ENCODE peak calls at places on chromosome 3, in nine cellular contexts. One of them, this sample, is unnamed.
A peak's percentile ranks its signal among the peaks of the same experiment; 100 is the strongest.

GRCh38 chr3:39531066-39531465 is 63.6 kb downstream of the MOBP start:
- DNase-seq in esophagus muscularis mucosa: no peak
- DNase-seq in K562: no peak
- DNase-seq in stomach: no peak
- DNase-seq in GM23338: no peak
- DNase-seq in transverse colon: no peak
- DNase-seq in spleen: no peak
- DNase-seq in GM12878: no peak
- DNase-seq in GM12891: no peak
- DNase-seq in this sample: no peak

GRCh38 chr3:194224536-194224935 is 88.6 kb downstream of the HES1 start:
- DNase-seq in spleen: no peak
- DNase-seq in GM12891: no peak
- DNase-seq in GM23338: no peak
- DNase-seq in stomach: no peak
- DNase-seq in transverse colon: no peak
- DNase-seq in K562: no peak
- DNase-seq in esophagus muscularis mucosa: no peak
- DNase-seq in GM12878: no peak
- DNase-seq in this sample: no peak

GRCh38 chr3:73461582-73461981 is 163.2 kb downstream of the PDZRN3 start:
- DNase-seq in stomach: no peak
- DNase-seq in esophagus muscularis mucosa: no peak
- DNase-seq in GM12878: no peak
- DNase-seq in GM12891: no peak
- DNase-seq in spleen: no peak
- DNase-seq in transverse colon: no peak
- DNase-seq in K562: no peak
- DNase-seq in GM23338: no peak
- DNase-seq in this sample: no peak

GRCh38 chr3:187737401-187738088 is 7.7 kb downstream of the BCL6 start:
- DNase-seq in GM12878: no peak
- DNase-seq in transverse colon: peak; percentile 77
- DNase-seq in esophagus muscularis mucosa: peak; percentile 94
- DNase-seq in spleen: peak; percentile 91
- DNase-seq in K562: peak; percentile 42
- DNase-seq in GM12891: no peak
- DNase-seq in stomach: peak; percentile 80
- DNase-seq in GM23338: peak; percentile 65
- DNase-seq in this sample: peak; percentile 89

GRCh38 chr3:124972457-124972856 is 37.9 kb upstream of the MUC13 start:
- DNase-seq in K562: no peak
- DNase-seq in spleen: no peak
- DNase-seq in GM23338: no peak
- DNase-seq in esophagus muscularis mucosa: no peak
- DNase-seq in transverse colon: peak; percentile 72
- DNase-seq in stomach: no peak
- DNase-seq in GM12891: no peak
- DNase-seq in GM12878: no peak
- DNase-seq in this sample: no peak

GRCh38 chr3:186998937-186999368 is 68.6 kb downstream of the ST6GAL1 start:
- DNase-seq in GM23338: peak; percentile 96
- DNase-seq in GM12891: no peak
- DNase-seq in spleen: no peak
- DNase-seq in K562: no peak
- DNase-seq in GM12878: no peak
- DNase-seq in esophagus muscularis mucosa: no peak
- DNase-seq in transverse colon: no peak
- DNase-seq in stomach: no peak
- DNase-seq in this sample: no peak

GRCh38 chr3:187781001-187781400 is 35.7 kb upstream of the BCL6 start:
- DNase-seq in GM12878: no peak
- DNase-seq in K562: no peak
- DNase-seq in spleen: no peak
- DNase-seq in transverse colon: no peak
- DNase-seq in GM12891: no peak
- DNase-seq in GM23338: no peak
- DNase-seq in stomach: no peak
- DNase-seq in esophagus muscularis mucosa: no peak
- DNase-seq in this sample: no peak

GRCh38 chr3:194874783-194875182 is 189.1 kb downstream of the FAM43A start:
- DNase-seq in transverse colon: no peak
- DNase-seq in esophagus muscularis mucosa: peak; percentile 10
- DNase-seq in GM12891: no peak
- DNase-seq in spleen: no peak
- DNase-seq in GM23338: no peak
- DNase-seq in stomach: no peak
- DNase-seq in GM12878: no peak
- DNase-seq in K562: no peak
- DNase-seq in this sample: no peak

GRCh38 chr3:126133606-126134005 is 46.8 kb downstream of the ALDH1L1 start:
- DNase-seq in K562: no peak
- DNase-seq in spleen: peak; percentile 61
- DNase-seq in GM12891: no peak
- DNase-seq in transverse colon: peak; percentile 3
- DNase-seq in esophagus muscularis mucosa: peak; percentile 60
- DNase-seq in GM12878: no peak
- DNase-seq in stomach: no peak
- DNase-seq in GM23338: no peak
- DNase-seq in this sample: peak; percentile 44

GRCh38 chr3:47455806-47456452 is 19.8 kb downstream of the SCAP start:
- DNase-seq in spleen: no peak
- DNase-seq in stomach: no peak
- DNase-seq in transverse colon: no peak
- DNase-seq in GM12891: no peak
- DNase-seq in esophagus muscularis mucosa: no peak
- DNase-seq in GM12878: no peak
- DNase-seq in GM23338: no peak
- DNase-seq in K562: no peak
- DNase-seq in this sample: no peak

GRCh38 chr3:101038393-101038792 is 45.2 kb upstream of the ABI3BP start:
- DNase-seq in GM23338: no peak
- DNase-seq in GM12878: no peak
- DNase-seq in stomach: no peak
- DNase-seq in spleen: no peak
- DNase-seq in esophagus muscularis mucosa: no peak
- DNase-seq in K562: no peak
- DNase-seq in transverse colon: no peak
- DNase-seq in GM12891: no peak
- DNase-seq in this sample: no peak

GRCh38 chr3:58164199-58164879 is 46.4 kb downstream of the DNASE1L3 start:
- DNase-seq in GM23338: no peak
- DNase-seq in spleen: no peak
- DNase-seq in GM12878: no peak
- DNase-seq in GM12891: no peak
- DNase-seq in transverse colon: no peak
- DNase-seq in esophagus muscularis mucosa: no peak
- DNase-seq in K562: no peak
- DNase-seq in stomach: peak; percentile 92
- DNase-seq in this sample: no peak

GRCh38 chr3:132606085-132606484 is 9.0 kb downstream of the ACKR4 start:
- DNase-seq in GM12891: no peak
- DNase-seq in transverse colon: no peak
- DNase-seq in GM23338: no peak
- DNase-seq in K562: no peak
- DNase-seq in esophagus muscularis mucosa: no peak
- DNase-seq in spleen: no peak
- DNase-seq in stomach: no peak
- DNase-seq in GM12878: no peak
- DNase-seq in this sample: no peak

GRCh38 chr3:122743581-122744120 is 50.0 kb downstream of the HSPBAP1 start:
- DNase-seq in K562: no peak
- DNase-seq in transverse colon: no peak
- DNase-seq in esophagus muscularis mucosa: no peak
- DNase-seq in GM23338: no peak
- DNase-seq in GM12878: no peak
- DNase-seq in GM12891: no peak
- DNase-seq in spleen: no peak
- DNase-seq in stomach: no peak
- DNase-seq in this sample: no peak
- TF ChIP-seq POLR2AphosphoS5 in K562: no peak
- TF ChIP-seq POLR2AphosphoS5 in transverse colon: no peak
- TF ChIP-seq POLR2AphosphoS5 in esophagus muscularis mucosa: no peak
- TF ChIP-seq POLR2AphosphoS5 in GM23338: no peak
- TF ChIP-seq POLR2AphosphoS5 in GM12878: no peak
- TF ChIP-seq POLR2AphosphoS5 in GM12891: no peak
- TF ChIP-seq POLR2AphosphoS5 in spleen: no peak
- TF ChIP-seq POLR2AphosphoS5 in stomach: no peak
- TF ChIP-seq POLR2AphosphoS5 in this sample: no peak

GRCh38 chr3:188950832-188951489 is 220.8 kb upstream of the TPRG1 start:
- DNase-seq in GM12878: no peak
- DNase-seq in esophagus muscularis mucosa: peak; percentile 93
- DNase-seq in GM23338: no peak
- DNase-seq in transverse colon: peak; percentile 70
- DNase-seq in K562: no peak
- DNase-seq in spleen: no peak
- DNase-seq in GM12891: no peak
- DNase-seq in stomach: peak; percentile 84
- DNase-seq in this sample: peak; percentile 87
- TF ChIP-seq POLR2AphosphoS5 in GM12878: no peak
- TF ChIP-seq POLR2AphosphoS5 in esophagus muscularis mucosa: peak; percentile 87
- TF ChIP-seq POLR2AphosphoS5 in GM23338: no peak
- TF ChIP-seq POLR2AphosphoS5 in transverse colon: peak; percentile 63
- TF ChIP-seq POLR2AphosphoS5 in K562: no peak
- TF ChIP-seq POLR2AphosphoS5 in spleen: no peak
- TF ChIP-seq POLR2AphosphoS5 in GM12891: no peak
- TF ChIP-seq POLR2AphosphoS5 in stomach: peak; percentile 70
- TF ChIP-seq POLR2AphosphoS5 in this sample: no peak

GRCh38 chr3:184560992-184561328 is 625 bp upstream of the EPHB3 start:
- DNase-seq in GM23338: no peak
- DNase-seq in GM12878: no peak
- DNase-seq in GM12891: no peak
- DNase-seq in esophagus muscularis mucosa: no peak
- DNase-seq in stomach: no peak
- DNase-seq in K562: no peak
- DNase-seq in transverse colon: no peak
- DNase-seq in spleen: no peak
- DNase-seq in this sample: no peak

GRCh38 chr3:184560531-184560930 is 1.1 kb upstream of the EPHB3 start:
- DNase-seq in GM12878: no peak
- DNase-seq in GM23338: no peak
- DNase-seq in transverse colon: no peak
- DNase-seq in spleen: peak; percentile 74
- DNase-seq in stomach: no peak
- DNase-seq in GM12891: no peak
- DNase-seq in K562: no peak
- DNase-seq in esophagus muscularis mucosa: no peak
- DNase-seq in this sample: no peak

GRCh38 chr3:184562875-184563568 is 1.4 kb downstream of the EPHB3 start:
- DNase-seq in GM23338: no peak
- DNase-seq in esophagus muscularis mucosa: no peak
- DNase-seq in K562: no peak
- DNase-seq in spleen: no peak
- DNase-seq in GM12878: no peak
- DNase-seq in stomach: no peak
- DNase-seq in transverse colon: no peak
- DNase-seq in GM12891: no peak
- DNase-seq in this sample: no peak

GRCh38 chr3:184562146-184562861 is 719 bp downstream of the EPHB3 start:
- DNase-seq in spleen: peak; percentile 82
- DNase-seq in GM23338: no peak
- DNase-seq in GM12878: no peak
- DNase-seq in transverse colon: no peak
- DNase-seq in stomach: no peak
- DNase-seq in GM12891: no peak
- DNase-seq in K562: no peak
- DNase-seq in esophagus muscularis mucosa: no peak
- DNase-seq in this sample: no peak

DNA sequence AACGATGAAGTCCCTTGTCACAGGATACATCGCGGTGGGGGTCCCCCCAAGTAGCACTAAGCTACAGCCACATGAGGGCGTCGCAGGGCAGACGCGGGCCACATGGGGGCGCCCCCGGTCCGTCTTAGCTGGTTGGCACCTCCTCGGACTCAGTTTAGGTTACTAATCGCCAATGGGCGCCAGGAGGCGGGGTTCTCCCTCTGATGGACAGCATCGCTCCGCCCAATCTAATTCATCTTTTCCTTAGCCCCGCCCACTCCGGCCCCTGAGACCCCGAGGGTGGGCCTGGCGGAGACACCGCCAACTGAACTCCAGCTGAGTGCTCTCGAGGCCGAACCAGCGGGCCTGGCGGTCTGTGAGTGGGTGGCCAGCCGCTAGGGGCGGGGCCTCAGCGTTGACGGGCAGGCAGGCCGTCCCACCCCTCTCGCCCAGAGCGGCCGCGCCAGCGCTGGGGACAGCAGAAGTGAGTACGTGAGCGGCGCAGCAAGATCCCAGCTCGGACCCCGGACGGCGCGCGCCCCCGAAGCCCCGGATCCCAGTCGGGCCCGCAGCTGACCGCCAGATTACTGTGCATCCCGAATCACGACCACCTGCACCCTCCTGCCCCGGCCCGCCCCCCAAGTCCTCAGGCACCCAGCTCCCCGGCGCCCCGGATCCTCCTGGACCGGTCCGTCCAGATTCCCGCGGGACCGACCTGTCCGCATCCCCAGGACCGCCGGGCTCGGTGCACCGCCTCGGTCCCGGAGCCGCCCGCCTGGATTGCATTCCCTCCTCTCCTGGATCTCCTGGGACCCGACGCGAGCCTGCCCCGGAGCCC is at the start of gene EPHB3:
- DNase-seq in GM12878: peak; percentile 34
- DNase-seq in spleen: peak; percentile 97
- DNase-seq in GM12891: peak; percentile 94
- DNase-seq in stomach: peak; percentile 100
- DNase-seq in K562: peak; percentile 89
- DNase-seq in transverse colon: peak; percentile 99
- DNase-seq in GM23338: peak; percentile 100
- DNase-seq in esophagus muscularis mucosa: peak; percentile 100
- DNase-seq in this sample: peak; percentile 100
- TF ChIP-seq POLR2AphosphoS5 in GM12878: no peak
- TF ChIP-seq POLR2AphosphoS5 in spleen: peak; percentile 83
- TF ChIP-seq POLR2AphosphoS5 in GM12891: no peak
- TF ChIP-seq POLR2AphosphoS5 in stomach: peak; percentile 90
- TF ChIP-seq POLR2AphosphoS5 in K562: no peak
- TF ChIP-seq POLR2AphosphoS5 in transverse colon: peak; percentile 98
- TF ChIP-seq POLR2AphosphoS5 in GM23338: peak; percentile 61
- TF ChIP-seq POLR2AphosphoS5 in esophagus muscularis mucosa: peak; percentile 94
- TF ChIP-seq POLR2AphosphoS5 in this sample: no peak

DNA sequence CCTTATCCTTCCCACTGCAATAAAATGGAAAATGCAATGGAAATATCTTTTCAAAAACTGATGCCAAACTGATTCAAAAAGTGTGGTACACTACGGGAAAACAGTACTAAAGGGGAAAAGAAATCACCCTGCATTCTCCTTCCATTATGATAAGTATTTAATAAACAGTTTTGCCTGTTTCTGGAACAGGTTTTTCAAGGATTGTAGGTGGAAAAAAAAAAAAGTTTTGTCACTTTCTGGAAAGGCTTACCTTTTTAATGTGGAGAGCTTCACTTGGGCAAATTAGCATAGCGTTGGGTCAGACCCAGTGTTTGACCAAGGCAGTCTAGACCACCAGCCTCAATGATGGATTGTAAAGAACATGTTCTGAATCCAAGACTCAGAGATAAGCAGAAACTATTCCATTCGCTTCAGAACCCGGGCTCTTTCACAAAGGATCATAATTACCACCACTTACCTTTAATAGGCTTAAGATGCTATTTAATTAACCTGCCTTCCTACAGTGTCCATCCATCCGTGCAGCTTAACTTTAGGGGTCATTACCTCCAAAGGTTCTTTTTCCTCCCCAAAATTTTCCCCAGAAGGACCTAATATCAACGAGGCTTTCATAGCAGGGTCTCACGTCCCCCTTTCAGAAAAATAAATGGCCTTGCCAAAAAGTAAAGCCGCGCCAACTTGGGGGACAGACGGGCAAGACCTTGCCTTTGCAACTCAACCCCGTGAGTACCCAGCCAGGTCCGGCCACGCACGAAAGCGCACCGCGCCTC is 1.0 kb downstream of the DCBLD2 start:
- DNase-seq in transverse colon: no peak
- DNase-seq in GM23338: no peak
- DNase-seq in GM12878: no peak
- DNase-seq in K562: no peak
- DNase-seq in esophagus muscularis mucosa: no peak
- DNase-seq in GM12891: no peak
- DNase-seq in spleen: no peak
- DNase-seq in stomach: no peak
- DNase-seq in this sample: no peak
- TF ChIP-seq POLR2AphosphoS5 in transverse colon: no peak
- TF ChIP-seq POLR2AphosphoS5 in GM23338: no peak
- TF ChIP-seq POLR2AphosphoS5 in GM12878: no peak
- TF ChIP-seq POLR2AphosphoS5 in K562: no peak
- TF ChIP-seq POLR2AphosphoS5 in esophagus muscularis mucosa: no peak
- TF ChIP-seq POLR2AphosphoS5 in GM12891: no peak
- TF ChIP-seq POLR2AphosphoS5 in spleen: no peak
- TF ChIP-seq POLR2AphosphoS5 in stomach: no peak
- TF ChIP-seq POLR2AphosphoS5 in this sample: no peak